ENCODE peak calls at places on chromosomes 5 and 9, in six cellular contexts. One of them, this sample, is unnamed.

GRCh38 chr5:5419291-5420210 is 2.9 kb upstream of the ICE1 start:
- DNase-seq in adipocyte: peak
- DNase-seq in breast epithelium: no peak
- DNase-seq in left ventricle myocardium inferior: no peak
- DNase-seq in HFF-Myc: peak
- DNase-seq in fibroblast of mammary gland: peak
- DNase-seq in this sample: no peak

GRCh38 chr9:93656426-93657222 is 80.2 kb downstream of the PHF2 start:
- DNase-seq in adipocyte: no peak
- DNase-seq in breast epithelium: no peak
- DNase-seq in left ventricle myocardium inferior: peak
- DNase-seq in HFF-Myc: no peak
- DNase-seq in fibroblast of mammary gland: no peak
- DNase-seq in this sample: no peak

GRCh38 chr9:70561805-70562395 is 147.4 kb upstream of the KLF9 start:
- DNase-seq in adipocyte: peak
- DNase-seq in breast epithelium: no peak
- DNase-seq in left ventricle myocardium inferior: no peak
- DNase-seq in HFF-Myc: no peak
- DNase-seq in fibroblast of mammary gland: peak
- DNase-seq in this sample: no peak

GRCh38 chr9:127188396-127188795 is 66.0 kb upstream of the ANGPTL2 start:
- DNase-seq in adipocyte: no peak
- DNase-seq in breast epithelium: no peak
- DNase-seq in left ventricle myocardium inferior: no peak
- DNase-seq in HFF-Myc: no peak
- DNase-seq in fibroblast of mammary gland: no peak
- DNase-seq in this sample: no peak

GRCh38 chr5:179699640-179700298 is 1.0 kb downstream of the CANX start:
- DNase-seq in adipocyte: peak
- DNase-seq in breast epithelium: no peak
- DNase-seq in left ventricle myocardium inferior: no peak
- DNase-seq in HFF-Myc: no peak
- DNase-seq in fibroblast of mammary gland: peak
- DNase-seq in this sample: no peak

GRCh38 chr5:54234304-54234938 is 76.0 kb downstream of the ARL15 start:
- DNase-seq in adipocyte: peak
- DNase-seq in breast epithelium: no peak
- DNase-seq in left ventricle myocardium inferior: no peak
- DNase-seq in HFF-Myc: no peak
- DNase-seq in fibroblast of mammary gland: peak
- DNase-seq in this sample: no peak

GRCh38 chr5:96933764-96934163 is 2.1 kb upstream of the LNPEP start:
- DNase-seq in adipocyte: no peak
- DNase-seq in breast epithelium: no peak
- DNase-seq in left ventricle myocardium inferior: no peak
- DNase-seq in HFF-Myc: no peak
- DNase-seq in fibroblast of mammary gland: no peak
- DNase-seq in this sample: no peak

GRCh38 chr5:24325306-24325832 is 319.4 kb downstream of the CDH10 start:
- DNase-seq in adipocyte: no peak
- DNase-seq in breast epithelium: no peak
- DNase-seq in left ventricle myocardium inferior: no peak
- DNase-seq in HFF-Myc: no peak
- DNase-seq in fibroblast of mammary gland: no peak
- DNase-seq in this sample: no peak

GRCh38 chr5:59142138-59142537 is 559.3 kb downstream of the RAB3C start:
- DNase-seq in adipocyte: no peak
- DNase-seq in breast epithelium: no peak
- DNase-seq in left ventricle myocardium inferior: no peak
- DNase-seq in HFF-Myc: no peak
- DNase-seq in fibroblast of mammary gland: no peak
- DNase-seq in this sample: no peak

GRCh38 chr5:74185599-74185998 is 454.9 kb downstream of the ENC1 start:
- DNase-seq in adipocyte: no peak
- DNase-seq in breast epithelium: no peak
- DNase-seq in left ventricle myocardium inferior: no peak
- DNase-seq in HFF-Myc: no peak
- DNase-seq in fibroblast of mammary gland: no peak
- DNase-seq in this sample: no peak

GRCh38 chr5:149125386-149125891 is 15.9 kb upstream of the ABLIM3 start:
- DNase-seq in adipocyte: no peak
- DNase-seq in breast epithelium: peak
- DNase-seq in left ventricle myocardium inferior: no peak
- DNase-seq in HFF-Myc: no peak
- DNase-seq in fibroblast of mammary gland: no peak
- DNase-seq in this sample: no peak

GRCh38 chr5:111266491-111266890 is 42.3 kb downstream of the CAMK4 start:
- DNase-seq in adipocyte: no peak
- DNase-seq in breast epithelium: no peak
- DNase-seq in left ventricle myocardium inferior: no peak
- DNase-seq in HFF-Myc: no peak
- DNase-seq in fibroblast of mammary gland: no peak
- DNase-seq in this sample: no peak

GRCh38 chr9:26856413-26857032 is 36.1 kb downstream of the CAAP1 start:
- DNase-seq in adipocyte: peak
- DNase-seq in breast epithelium: no peak
- DNase-seq in left ventricle myocardium inferior: no peak
- DNase-seq in HFF-Myc: peak
- DNase-seq in fibroblast of mammary gland: peak
- DNase-seq in this sample: peak

DNA sequence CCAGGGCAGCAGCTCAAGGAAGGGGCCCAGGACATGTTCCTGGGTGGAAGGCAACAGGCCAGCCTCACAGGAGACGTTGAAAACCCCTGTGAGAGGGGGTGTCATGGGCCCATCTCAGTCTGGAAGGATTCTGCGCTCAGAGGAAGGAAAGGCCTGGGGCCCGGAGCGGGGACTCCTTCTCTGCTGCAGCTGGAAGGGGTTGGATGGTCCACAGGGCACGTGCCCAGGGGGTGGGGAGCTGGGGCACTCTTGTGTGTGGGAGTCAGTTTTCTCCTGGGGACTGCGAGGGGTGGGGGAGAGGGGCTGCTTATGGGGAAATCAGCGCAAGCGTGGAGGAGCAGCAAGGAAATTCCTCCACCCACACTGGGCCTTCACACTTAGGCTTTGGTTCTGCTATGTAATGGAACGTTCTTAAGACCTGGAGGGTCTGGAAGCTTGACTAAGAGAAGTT is 2.9 kb upstream of the LPCAT1 start:
- DNase-seq in adipocyte: no peak
- DNase-seq in breast epithelium: no peak
- DNase-seq in left ventricle myocardium inferior: no peak
- DNase-seq in HFF-Myc: no peak
- DNase-seq in fibroblast of mammary gland: no peak
- DNase-seq in this sample: no peak
- H3K4me3 ChIP-seq in adipocyte: no peak
- H3K4me3 ChIP-seq in breast epithelium: no peak
- H3K4me3 ChIP-seq in left ventricle myocardium inferior: no peak
- H3K4me3 ChIP-seq in HFF-Myc: no peak
- H3K4me3 ChIP-seq in fibroblast of mammary gland: no peak
- H3K4me3 ChIP-seq in this sample: no peak

DNA sequence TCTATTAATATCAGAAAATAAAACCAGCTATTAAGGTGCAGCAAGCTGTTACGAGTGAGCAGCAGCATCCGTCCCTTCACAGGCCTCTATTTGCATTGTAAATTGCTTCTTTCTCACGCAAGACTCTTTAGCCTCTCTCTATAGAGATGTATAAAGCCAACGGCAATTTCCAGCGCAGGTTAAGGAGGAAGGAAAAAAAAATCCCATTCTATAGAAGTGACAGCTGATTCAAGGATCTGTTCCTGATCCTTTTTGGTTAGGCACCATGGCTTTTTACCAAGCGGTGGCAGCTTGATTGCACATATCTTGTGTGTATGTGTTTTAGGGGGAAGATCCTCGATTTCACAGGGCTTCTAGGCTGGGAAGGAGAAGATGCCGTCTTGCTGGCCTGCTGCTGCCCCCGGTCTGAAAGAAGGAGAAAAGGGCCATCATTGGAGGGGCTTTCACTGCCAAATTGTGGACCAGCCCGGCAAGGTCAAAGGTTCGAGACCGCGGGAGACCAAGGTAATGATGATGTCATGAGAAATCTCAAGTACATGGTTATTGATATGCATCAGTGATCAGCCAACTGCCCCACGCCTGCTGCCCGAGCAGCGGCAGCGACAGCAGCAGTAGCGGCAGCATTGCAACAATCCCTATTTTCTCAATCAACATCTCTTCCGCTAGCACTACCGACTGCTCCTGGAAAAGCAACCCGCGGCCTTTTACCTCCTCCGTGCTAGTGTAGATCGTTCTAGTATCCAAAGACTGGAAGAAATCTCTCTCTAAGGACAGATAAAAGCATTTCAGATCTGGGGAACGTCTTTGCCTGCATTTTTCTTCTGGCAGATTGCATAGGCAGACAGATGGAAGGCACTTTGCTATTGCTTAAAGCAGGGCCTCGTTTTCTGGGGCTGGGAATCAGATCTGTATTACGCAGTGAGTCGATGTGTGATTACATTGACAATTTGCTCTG is 215.5 kb downstream of the MEF2C start:
- DNase-seq in adipocyte: no peak
- DNase-seq in breast epithelium: no peak
- DNase-seq in left ventricle myocardium inferior: no peak
- DNase-seq in HFF-Myc: no peak
- DNase-seq in fibroblast of mammary gland: no peak
- DNase-seq in this sample: no peak
- H3K4me3 ChIP-seq in adipocyte: peak
- H3K4me3 ChIP-seq in breast epithelium: no peak
- H3K4me3 ChIP-seq in left ventricle myocardium inferior: peak
- H3K4me3 ChIP-seq in HFF-Myc: no peak
- H3K4me3 ChIP-seq in fibroblast of mammary gland: no peak
- H3K4me3 ChIP-seq in this sample: peak

DNA sequence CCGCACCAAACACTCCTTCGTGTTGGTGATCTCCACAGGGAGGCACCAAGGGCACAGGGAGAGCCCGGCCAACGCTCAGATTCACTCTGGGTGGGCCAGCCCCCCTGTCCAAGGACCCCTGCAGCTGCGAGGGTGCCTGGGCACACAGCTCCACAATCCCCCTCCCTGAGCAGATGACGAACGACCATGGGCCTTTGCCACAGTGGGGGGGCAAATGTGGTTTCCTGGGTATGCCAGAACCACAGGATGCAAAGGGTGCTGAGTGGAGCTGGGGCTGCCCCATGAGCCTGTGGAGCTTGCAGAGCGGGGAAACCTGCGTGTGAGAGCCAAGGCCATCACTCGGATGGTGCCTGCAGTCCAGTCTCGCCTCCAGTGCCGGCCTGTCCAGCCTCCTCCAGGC is 31.0 kb downstream of the LPCAT1 start:
- DNase-seq in adipocyte: no peak
- DNase-seq in breast epithelium: no peak
- DNase-seq in left ventricle myocardium inferior: no peak
- DNase-seq in HFF-Myc: no peak
- DNase-seq in fibroblast of mammary gland: no peak
- DNase-seq in this sample: no peak
- H3K4me3 ChIP-seq in adipocyte: no peak
- H3K4me3 ChIP-seq in breast epithelium: no peak
- H3K4me3 ChIP-seq in left ventricle myocardium inferior: no peak
- H3K4me3 ChIP-seq in HFF-Myc: no peak
- H3K4me3 ChIP-seq in fibroblast of mammary gland: no peak
- H3K4me3 ChIP-seq in this sample: no peak

DNA sequence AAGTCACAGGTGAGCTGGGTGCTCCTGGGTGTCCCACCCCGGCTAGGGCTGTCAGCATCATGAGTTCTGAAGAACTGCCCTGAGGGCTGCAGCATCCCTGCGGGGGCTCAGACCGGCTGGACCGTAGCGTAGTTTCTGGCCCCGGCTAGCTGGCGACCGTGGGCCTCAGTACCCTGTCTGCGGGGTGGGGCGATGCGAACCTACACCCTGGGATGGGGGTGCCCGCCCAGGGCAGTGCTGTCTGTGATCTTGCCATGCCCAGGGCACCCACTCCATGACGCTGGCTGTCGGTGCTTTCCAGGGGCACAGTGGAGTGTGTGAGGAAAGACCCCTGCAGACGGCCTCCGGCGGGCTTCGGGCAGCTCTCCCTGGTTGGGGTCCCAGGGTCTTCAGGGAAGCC is 66.5 kb upstream of the IRX4 start:
- DNase-seq in adipocyte: no peak
- DNase-seq in breast epithelium: no peak
- DNase-seq in left ventricle myocardium inferior: no peak
- DNase-seq in HFF-Myc: no peak
- DNase-seq in fibroblast of mammary gland: no peak
- DNase-seq in this sample: no peak
- H3K4me3 ChIP-seq in adipocyte: no peak
- H3K4me3 ChIP-seq in breast epithelium: peak
- H3K4me3 ChIP-seq in left ventricle myocardium inferior: peak
- H3K4me3 ChIP-seq in HFF-Myc: no peak
- H3K4me3 ChIP-seq in fibroblast of mammary gland: no peak
- H3K4me3 ChIP-seq in this sample: no peak

GRCh38 chr9:128361296-128361980 is 9.7 kb upstream of the URM1 start:
- DNase-seq in adipocyte: no peak
- DNase-seq in breast epithelium: no peak
- DNase-seq in left ventricle myocardium inferior: no peak
- DNase-seq in HFF-Myc: no peak
- DNase-seq in fibroblast of mammary gland: no peak
- DNase-seq in this sample: no peak
- H3K4me3 ChIP-seq in adipocyte: peak
- H3K4me3 ChIP-seq in breast epithelium: peak
- H3K4me3 ChIP-seq in left ventricle myocardium inferior: peak
- H3K4me3 ChIP-seq in HFF-Myc: peak
- H3K4me3 ChIP-seq in fibroblast of mammary gland: peak
- H3K4me3 ChIP-seq in this sample: no peak

DNA sequence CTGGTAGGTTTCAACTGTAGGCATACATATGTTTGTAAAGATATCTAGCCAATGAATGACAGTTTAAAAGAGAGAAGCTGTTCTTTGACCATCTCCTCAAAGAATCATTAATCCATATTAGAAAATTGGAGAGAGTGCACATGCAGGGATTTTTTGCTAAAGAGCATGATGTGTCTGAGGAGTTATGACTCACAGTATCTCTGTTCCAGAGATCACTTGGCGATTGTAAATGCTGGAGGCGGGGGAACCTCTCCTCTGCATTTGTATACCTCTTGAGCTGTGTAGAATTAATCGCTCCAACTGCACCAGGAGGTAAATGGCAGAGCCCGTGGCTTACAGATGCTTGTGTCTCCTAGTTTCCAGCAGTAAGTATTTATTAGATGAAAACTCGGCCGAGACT is 3.7 kb upstream of the SPATA31D1 start:
- DNase-seq in adipocyte: no peak
- DNase-seq in breast epithelium: no peak
- DNase-seq in left ventricle myocardium inferior: no peak
- DNase-seq in HFF-Myc: no peak
- DNase-seq in fibroblast of mammary gland: peak
- DNase-seq in this sample: no peak
- H3K4me3 ChIP-seq in adipocyte: no peak
- H3K4me3 ChIP-seq in breast epithelium: no peak
- H3K4me3 ChIP-seq in left ventricle myocardium inferior: no peak
- H3K4me3 ChIP-seq in HFF-Myc: no peak
- H3K4me3 ChIP-seq in fibroblast of mammary gland: no peak
- H3K4me3 ChIP-seq in this sample: no peak